ENCODE peak calls at places on chromosomes 5 and 9, in four cellular contexts. S, A, V and Z are unnamed samples.

GRCh38 chr5:55324815-55325418 is 17.1 kb downstream of the MTREX start:
- DNase-seq in S (peak; percentile 58), A (no peak), V (no peak), Z (peak; percentile 53)

GRCh38 chr9:136847827-136848392 is 1.3 kb upstream of the PHPT1 start:
- DNase-seq in S (peak; percentile 73), A (peak; percentile 84), V (no peak), Z (peak; percentile 91)

GRCh38 chr5:142007237-142007544 is 5.6 kb downstream of the GNPDA1 start:
- DNase-seq in S (no peak), A (no peak), V (no peak), Z (no peak)

GRCh38 chr9:128550770-128551651 is 1.4 kb upstream of the SPTAN1 start:
- DNase-seq in S (peak; percentile 24), A (peak; percentile 38), V (no peak), Z (peak; percentile 51)

GRCh38 chr9:126589349-126589748 is 24.4 kb upstream of the LMX1B start:
- DNase-seq in S (no peak), A (no peak), V (no peak), Z (no peak)

GRCh38 chr5:28012538-28012937 is 974.2 kb upstream of the CDH9 start:
- DNase-seq in S (no peak), A (no peak), V (no peak), Z (no peak)

GRCh38 chr5:103375356-103375755 is 116.8 kb downstream of the MACIR start:
- DNase-seq in S (peak; percentile 92), A (no peak), V (no peak), Z (no peak)

GRCh38 chr5:151298063-151298462 is 5.5 kb downstream of the SLC36A3 start:
- DNase-seq in S (peak; percentile 50), A (peak; percentile 54), V (no peak), Z (peak; percentile 85)

GRCh38 chr5:90575712-90576111 is 17.1 kb downstream of the ADGRV1 start:
- DNase-seq in S (no peak), A (no peak), V (no peak), Z (peak; percentile 29)

GRCh38 chr5:17411436-17411835 is 86.6 kb upstream of the TAF11L2 start:
- DNase-seq in S (peak; percentile 69), A (no peak), V (no peak), Z (no peak)

GRCh38 chr9:22228542-22228941 is 218.1 kb upstream of the DMRTA1 start:
- DNase-seq in S (peak; percentile 47), A (no peak), V (no peak), Z (no peak)

GRCh38 chr5:44389410-44389879 is at the start of gene FGF10:
- DNase-seq in S (no peak), A (peak; percentile 84), V (peak; percentile 33), Z (peak; percentile 88)

GRCh38 chr9:137720571-137721110 is 101.8 kb downstream of the EHMT1 start:
- DNase-seq in S (no peak), A (no peak), V (no peak), Z (no peak)

GRCh38 chr5:32585446-32586250 is at the start of gene SUB1:
- DNase-seq in S (peak; percentile 90), A (peak; percentile 96), V (peak; percentile 75), Z (peak; percentile 97)

GRCh38 chr9:95880011-95880690 is 4.7 kb downstream of the ERCC6L2 start:
- DNase-seq in S (peak; percentile 95), A (no peak), V (no peak), Z (no peak)

GRCh38 chr5:107401470-107402085 is 269.2 kb downstream of the EFNA5 start:
- DNase-seq in S (no peak), A (peak; percentile 56), V (no peak), Z (no peak)

GRCh38 chr5:61087921-61088320 is 74.3 kb downstream of the SMIM15 start:
- DNase-seq in S (no peak), A (no peak), V (no peak), Z (no peak)

GRCh38 chr5:62969409-62970120 is 390.9 kb downstream of the LRRC70 start:
- DNase-seq in S (no peak), A (no peak), V (no peak), Z (no peak)

GRCh38 chr5:55636711-55637110 is 75.4 kb downstream of the SLC38A9 start:
- DNase-seq in S (peak; percentile 12), A (no peak), V (no peak), Z (peak; percentile 87)

GRCh38 chr9:122526602-122527001 is 491 bp downstream of the OR1N1 start:
- DNase-seq in S (no peak), A (no peak), V (no peak), Z (no peak)

GRCh38 chr5:154244476-154244875 is 53.9 kb downstream of the GALNT10 start:
- DNase-seq in S (no peak), A (no peak), V (no peak), Z (no peak)

GRCh38 chr9:108535526-108535925 is 320.3 kb downstream of the ACTL7B start:
- DNase-seq in S (no peak), A (peak; percentile 38), V (no peak), Z (peak; percentile 31)

GRCh38 chr9:97505845-97506244 is 4.4 kb downstream of the TMOD1 start:
- DNase-seq in S (no peak), A (no peak), V (no peak), Z (no peak)

GRCh38 chr5:175479125-175479881 is 943 bp downstream of the SFXN1 start:
- DNase-seq in S (no peak), A (no peak), V (no peak), Z (no peak)

GRCh38 chr9:127498298-127498697 is 47.0 kb downstream of the LRSAM1 start:
- DNase-seq in S (no peak), A (no peak), V (no peak), Z (no peak)

GRCh38 chr9:9893837-9894236 is 719.0 kb downstream of the PTPRD start:
- DNase-seq in S (no peak), A (no peak), V (no peak), Z (peak; percentile 0)

GRCh38 chr9:614421-614820 is 227.1 kb upstream of the DMRT1 start:
- DNase-seq in S (no peak), A (no peak), V (no peak), Z (no peak)

GRCh38 chr5:77620404-77620803 is 18.1 kb downstream of the OTP start:
- DNase-seq in S (no peak), A (peak; percentile 91), V (no peak), Z (peak; percentile 97)

GRCh38 chr5:116719087-116719486 is 144.5 kb upstream of the SEMA6A start:
- DNase-seq in S (no peak), A (no peak), V (no peak), Z (no peak)

GRCh38 chr5:67025437-67025836 is 171.2 kb downstream of the CD180 start:
- DNase-seq in S (no peak), A (no peak), V (no peak), Z (no peak)

GRCh38 chr5:149603210-149603609 is 21.9 kb downstream of the ARHGEF37 start:
- DNase-seq in S (no peak), A (no peak), V (no peak), Z (no peak)

GRCh38 chr9:93060746-93061259 is 2.3 kb downstream of the SUSD3 start:
- DNase-seq in S (peak; percentile 41), A (no peak), V (no peak), Z (no peak)

GRCh38 chr9:93062364-93062763 is 3.9 kb downstream of the SUSD3 start:
- DNase-seq in S (no peak), A (no peak), V (no peak), Z (no peak)

GRCh38 chr9:93059960-93060591 is 1.6 kb downstream of the SUSD3 start:
- DNase-seq in S (no peak), A (no peak), V (no peak), Z (peak; percentile 89)

GRCh38 chr9:93061791-93062299 is 3.3 kb downstream of the SUSD3 start:
- DNase-seq in S (no peak), A (peak; percentile 65), V (no peak), Z (no peak)

GRCh38 chr9:93061260-93061751 is 2.8 kb downstream of the SUSD3 start:
- DNase-seq in S (no peak), A (no peak), V (no peak), Z (no peak)
- H3K4me1 ChIP-seq in S (peaks cover 2% of the 10 kb centered on the region), A (no peaks in the 10 kb centered on the region), V (peaks cover 31% of the 10 kb centered on the region), Z (peaks cover 9% of the 10 kb centered on the region)

DNA sequence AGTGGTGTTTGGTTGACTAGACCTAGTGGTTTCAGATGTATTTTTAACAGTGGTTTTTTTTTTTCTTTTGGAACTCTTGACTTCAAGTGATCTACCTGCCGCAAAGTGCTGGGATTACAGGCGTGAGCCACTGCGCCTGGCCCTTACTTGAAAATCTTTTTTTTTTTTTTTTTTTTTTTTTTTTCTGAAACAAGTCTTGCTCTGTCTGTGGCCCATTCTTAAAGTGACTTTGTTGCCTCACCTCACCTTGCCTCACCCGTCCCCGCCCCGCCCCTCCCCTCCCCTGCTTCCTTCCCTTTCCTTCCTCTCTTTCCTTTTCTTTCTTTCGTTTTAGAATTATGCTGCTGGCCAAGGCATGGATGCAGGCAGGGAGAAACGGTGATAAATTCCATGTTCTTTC is 26.0 kb downstream of the GPBP1 start:
- DNase-seq in S (no peak), A (peak; percentile 62), V (no peak), Z (peak; percentile 56)
- H4K5ac ChIP-seq in S (no peak overlapping the region), A (no peak overlapping the region), V (no peak overlapping the region), Z (no peak overlapping the region)

DNA sequence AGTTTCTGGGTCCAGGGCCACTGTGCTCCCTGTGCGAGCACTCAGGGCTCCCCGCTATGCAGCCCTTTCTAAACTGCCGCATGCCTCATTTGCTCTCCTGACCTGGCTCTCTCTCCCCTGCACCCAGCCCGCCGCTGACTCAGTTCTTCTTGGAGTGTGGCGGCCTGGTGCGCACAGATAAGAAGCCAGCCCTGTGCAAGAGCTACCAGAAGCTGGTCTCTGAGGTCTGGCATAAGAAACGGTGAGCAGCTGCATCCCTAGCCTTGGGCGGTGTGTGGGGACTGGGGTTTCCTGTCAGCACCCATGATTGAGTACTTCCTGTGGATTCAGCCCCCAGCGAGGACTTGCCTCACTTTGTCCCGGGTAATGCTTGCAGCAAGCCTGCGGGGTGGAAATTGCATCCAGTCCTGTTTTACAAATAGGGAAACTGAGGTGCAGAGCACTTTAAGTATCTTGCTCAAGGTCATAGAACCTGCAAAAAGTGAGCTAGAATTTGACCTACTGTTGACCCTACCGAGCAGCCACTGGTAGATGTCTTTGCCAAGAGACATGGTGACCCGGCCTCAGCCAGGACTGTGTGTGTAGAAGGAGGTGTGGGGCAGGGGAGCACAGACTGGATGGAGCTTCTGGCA is 27.9 kb downstream of the USP20 start:
- DNase-seq in S (peak; percentile 81), A (peak; percentile 32), V (no peak), Z (peak; percentile 31)
- H3K4me1 ChIP-seq in S (no peaks in the 10 kb centered on the region), A (no peaks in the 10 kb centered on the region), V (no peaks in the 10 kb centered on the region), Z (no peaks in the 10 kb centered on the region)

GRCh38 chr9:5715548-5716127 is 86.7 kb downstream of the RIC1 start:
- DNase-seq in S (no peak), A (no peak), V (no peak), Z (no peak)

GRCh38 chr9:5718296-5719032 is 89.6 kb downstream of the RIC1 start:
- DNase-seq in S (peak; percentile 24), A (no peak), V (no peak), Z (peak; percentile 57)

GRCh38 chr9:5719546-5719945 is 90.6 kb downstream of the RIC1 start:
- DNase-seq in S (peak; percentile 18), A (no peak), V (no peak), Z (no peak)

GRCh38 chr9:5721279-5722087 is 92.6 kb downstream of the RIC1 start:
- DNase-seq in S (no peak), A (no peak), V (no peak), Z (no peak)
- H4K5ac ChIP-seq in S (no peak overlapping the region), A (no peak overlapping the region), V (no peak overlapping the region), Z (no peak overlapping the region)

GRCh38 chr9:34998266-34998665 is 8.7 kb downstream of the DNAJB5 start:
- DNase-seq in S (no peak), A (no peak), V (no peak), Z (no peak)
- H3K4me1 ChIP-seq in S (peaks cover 25% of the 10 kb centered on the region), A (peaks cover 8% of the 10 kb centered on the region), V (peaks cover 14% of the 10 kb centered on the region), Z (peaks cover 34% of the 10 kb centered on the region)